ENCODE peak calls at places on chromosomes 5 and 9, in four cellular contexts. One of them, this sample, is unnamed.

GRCh38 chr9:21657966-21658667 is 144.3 kb upstream of the MTAP start:
- DNase-seq in GM12878: no peak
- DNase-seq in HL-60: no peak
- DNase-seq in K562: no peak
- DNase-seq in this sample: no peak

GRCh38 chr5:54217826-54218503 is 92.4 kb downstream of the ARL15 start:
- DNase-seq in HL-60: peak
- DNase-seq in GM12878: no peak
- DNase-seq in K562: peak
- DNase-seq in this sample: peak

GRCh38 chr5:137114529-137114928 is 384.6 kb downstream of the SPOCK1 start:
- DNase-seq in K562: no peak
- DNase-seq in GM12878: no peak
- DNase-seq in HL-60: no peak
- DNase-seq in this sample: no peak

GRCh38 chr9:20242767-20243166 is 379.5 kb downstream of the MLLT3 start:
- DNase-seq in K562: no peak
- DNase-seq in GM12878: peak
- DNase-seq in HL-60: peak
- DNase-seq in this sample: peak

GRCh38 chr9:27125030-27125429 is 16.0 kb downstream of the TEK start:
- DNase-seq in K562: no peak
- DNase-seq in GM12878: no peak
- DNase-seq in HL-60: no peak
- DNase-seq in this sample: no peak

GRCh38 chr9:76766126-76766525 is 1.9 kb downstream of the PCA3 start:
- DNase-seq in HL-60: no peak
- DNase-seq in GM12878: no peak
- DNase-seq in K562: no peak
- DNase-seq in this sample: no peak

GRCh38 chr5:149959406-149960236 is 937 bp upstream of the SLC26A2 start:
- DNase-seq in K562: peak
- DNase-seq in GM12878: peak
- DNase-seq in HL-60: peak
- DNase-seq in this sample: peak

GRCh38 chr5:35305336-35306020 is 75.2 kb upstream of the PRLR start:
- DNase-seq in HL-60: no peak
- DNase-seq in K562: no peak
- DNase-seq in GM12878: no peak
- DNase-seq in this sample: no peak

GRCh38 chr9:118059520-118060278 is 355.5 kb downstream of the TLR4 start:
- DNase-seq in GM12878: no peak
- DNase-seq in HL-60: no peak
- DNase-seq in K562: peak
- DNase-seq in this sample: no peak

GRCh38 chr5:14628346-14628745 is 36.2 kb upstream of the OTULIN start:
- DNase-seq in K562: peak
- DNase-seq in GM12878: no peak
- DNase-seq in HL-60: peak
- DNase-seq in this sample: no peak

GRCh38 chr9:136644343-136644592 is 18.4 kb upstream of the EGFL7 start:
- DNase-seq in GM12878: no peak
- DNase-seq in HL-60: no peak
- DNase-seq in K562: peak
- DNase-seq in this sample: no peak

GRCh38 chr9:2299156-2299842 is 284.2 kb downstream of the SMARCA2 start:
- DNase-seq in HL-60: no peak
- DNase-seq in K562: no peak
- DNase-seq in GM12878: no peak
- DNase-seq in this sample: no peak

GRCh38 chr5:22604711-22605110 is 248.4 kb downstream of the CDH12 start:
- DNase-seq in GM12878: no peak
- DNase-seq in HL-60: no peak
- DNase-seq in K562: no peak
- DNase-seq in this sample: no peak

GRCh38 chr5:181052928-181053759 is 13.1 kb downstream of the BTNL9 start:
- DNase-seq in K562: peak
- DNase-seq in GM12878: no peak
- DNase-seq in HL-60: no peak
- DNase-seq in this sample: peak

GRCh38 chr5:135348920-135349319 is 50.1 kb downstream of the MACROH2A1 start:
- DNase-seq in HL-60: no peak
- DNase-seq in K562: no peak
- DNase-seq in GM12878: no peak
- DNase-seq in this sample: no peak

GRCh38 chr5:181261320-181262085 is 560 bp upstream of the TRIM52 start:
- DNase-seq in HL-60: peak
- DNase-seq in GM12878: no peak
- DNase-seq in K562: peak
- DNase-seq in this sample: peak

GRCh38 chr9:102950341-102950740 is 44.8 kb upstream of the CYLC2 start:
- DNase-seq in HL-60: no peak
- DNase-seq in GM12878: no peak
- DNase-seq in K562: no peak
- DNase-seq in this sample: no peak

DNA sequence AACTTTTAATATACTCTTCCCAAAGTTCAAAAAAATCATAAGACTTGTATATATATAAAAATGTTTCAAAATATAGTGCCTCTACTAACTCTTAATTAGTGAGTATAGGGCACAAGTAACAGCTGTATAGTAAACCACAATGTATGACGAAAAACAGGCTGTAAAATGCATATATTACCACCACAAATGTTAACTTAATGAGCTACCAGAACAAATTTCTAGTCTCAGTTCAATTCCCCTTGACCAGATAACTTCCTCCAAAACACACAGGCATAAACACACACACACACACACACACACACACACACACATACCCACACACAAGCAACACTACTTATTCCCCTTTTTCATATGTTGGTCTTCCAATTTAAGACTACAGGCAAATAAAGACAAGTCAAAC is 78.8 kb downstream of the FBXL17 start:
- DNase-seq in K562: no peak
- DNase-seq in HL-60: no peak
- DNase-seq in GM12878: no peak
- DNase-seq in this sample: no peak
- TF ChIP-seq SPI1 in K562: no peak
- TF ChIP-seq SPI1 in HL-60: no peak
- TF ChIP-seq SPI1 in GM12878: no peak
- TF ChIP-seq SPI1 in this sample: no peak

GRCh38 chr5:177427919-177428573 is 1.6 kb downstream of the GRK6 start:
- DNase-seq in HL-60: peak
- DNase-seq in K562: peak
- DNase-seq in GM12878: no peak
- DNase-seq in this sample: no peak

GRCh38 chr5:177426566-177427210 is at the start of gene GRK6:
- DNase-seq in HL-60: peak
- DNase-seq in K562: peak
- DNase-seq in GM12878: no peak
- DNase-seq in this sample: no peak

GRCh38 chr5:177428574-177429217 is 2.2 kb downstream of the GRK6 start:
- DNase-seq in HL-60: peak
- DNase-seq in K562: no peak
- DNase-seq in GM12878: no peak
- DNase-seq in this sample: no peak

GRCh38 chr5:177425801-177426565 is 493 bp upstream of the GRK6 start:
- DNase-seq in GM12878: peak
- DNase-seq in K562: peak
- DNase-seq in HL-60: peak
- DNase-seq in this sample: peak

GRCh38 chr5:177427211-177427822 is 841 bp downstream of the GRK6 start:
- DNase-seq in K562: peak
- DNase-seq in HL-60: no peak
- DNase-seq in GM12878: no peak
- DNase-seq in this sample: no peak
- TF ChIP-seq SPI1 in K562: no peak
- TF ChIP-seq SPI1 in HL-60: no peak
- TF ChIP-seq SPI1 in GM12878: no peak
- TF ChIP-seq SPI1 in this sample: no peak

GRCh38 chr9:98977246-98977681 is 33.6 kb downstream of the COL15A1 start:
- DNase-seq in K562: no peak
- DNase-seq in GM12878: no peak
- DNase-seq in HL-60: no peak
- DNase-seq in this sample: no peak
- TF ChIP-seq SPI1 in K562: no peak
- TF ChIP-seq SPI1 in GM12878: no peak
- TF ChIP-seq SPI1 in HL-60: no peak
- TF ChIP-seq SPI1 in this sample: no peak

GRCh38 chr5:145180341-145180740 is 654.8 kb downstream of the PRELID2 start:
- DNase-seq in K562: no peak
- DNase-seq in HL-60: no peak
- DNase-seq in GM12878: no peak
- DNase-seq in this sample: no peak
- TF ChIP-seq SPI1 in K562: no peak
- TF ChIP-seq SPI1 in HL-60: no peak
- TF ChIP-seq SPI1 in GM12878: no peak
- TF ChIP-seq SPI1 in this sample: no peak

GRCh38 chr5:12277504-12278192 is 373.4 kb upstream of the CTNND2 start:
- DNase-seq in K562: no peak
- DNase-seq in GM12878: peak
- DNase-seq in HL-60: no peak
- DNase-seq in this sample: no peak
- TF ChIP-seq SPI1 in K562: no peak
- TF ChIP-seq SPI1 in GM12878: no peak
- TF ChIP-seq SPI1 in HL-60: no peak
- TF ChIP-seq SPI1 in this sample: no peak

GRCh38 chr9:130346431-130346830 is 80.9 kb downstream of the HMCN2 start:
- DNase-seq in GM12878: no peak
- DNase-seq in K562: no peak
- DNase-seq in HL-60: no peak
- DNase-seq in this sample: no peak
- TF ChIP-seq SPI1 in GM12878: no peak
- TF ChIP-seq SPI1 in K562: no peak
- TF ChIP-seq SPI1 in HL-60: no peak
- TF ChIP-seq SPI1 in this sample: no peak

GRCh38 chr9:124102363-124102762 is 90.8 kb downstream of the LHX2 start:
- DNase-seq in GM12878: no peak
- DNase-seq in K562: no peak
- DNase-seq in HL-60: peak
- DNase-seq in this sample: no peak

GRCh38 chr9:124101593-124101992 is 90.0 kb downstream of the LHX2 start:
- DNase-seq in K562: no peak
- DNase-seq in HL-60: no peak
- DNase-seq in GM12878: no peak
- DNase-seq in this sample: no peak

GRCh38 chr9:124099860-124100259 is 88.3 kb downstream of the LHX2 start:
- DNase-seq in GM12878: no peak
- DNase-seq in HL-60: no peak
- DNase-seq in K562: no peak
- DNase-seq in this sample: no peak

GRCh38 chr9:124098141-124098905 is 86.8 kb downstream of the LHX2 start:
- DNase-seq in HL-60: peak
- DNase-seq in K562: no peak
- DNase-seq in GM12878: no peak
- DNase-seq in this sample: no peak
- TF ChIP-seq SPI1 in HL-60: peak
- TF ChIP-seq SPI1 in K562: no peak
- TF ChIP-seq SPI1 in GM12878: no peak
- TF ChIP-seq SPI1 in this sample: no peak